ENCODE peak calls at places on chromosomes 2 and 18, in ten cellular contexts. W is tibial artery, S is left lung, H is HCT116, X is GM12878, J is cardiac muscle cell, F is fibroblast of lung, D is tibial nerve, M is ascending aorta, G is upper lobe of right lung. R is an unnamed sample.

GRCh38 chr2:40120021-40120420 is 331.9 kb downstream of the SLC8A1 start:
- DNase-seq in D (no peak), H (no peak), J (no peak), F (no peak), G (no peak), X (no peak), S (no peak), W (no peak), M (no peak), R (no peak)

GRCh38 chr18:48803518-48803917 is 147.2 kb downstream of the SMAD7 start:
- DNase-seq in H (no peak), F (no peak), J (no peak), S (no peak), M (no peak), D (no peak), X (no peak), W (peak; percentile 57), G (peak; percentile 3), R (no peak)

GRCh38 chr2:47778698-47779415 is 4.1 kb upstream of the MSH6 start:
- DNase-seq in F (no peak), J (no peak), H (no peak), W (no peak), G (no peak), X (no peak), M (no peak), S (no peak), D (no peak), R (no peak)

GRCh38 chr2:3780477-3781402 is 77.4 kb downstream of the DCDC2C start:
- DNase-seq in F (peak; percentile 9), S (peak; percentile 47), M (no peak), J (peak; percentile 81), D (peak; percentile 71), X (peak; percentile 28), G (peak; percentile 77), H (peak; percentile 46), W (no peak), R (no peak)

GRCh38 chr2:223054193-223054781 is 2.3 kb downstream of the KCNE4 start:
- DNase-seq in J (no peak), X (no peak), M (no peak), W (peak; percentile 92), H (no peak), D (peak; percentile 85), F (peak; percentile 95), S (peak; percentile 49), G (no peak), R (no peak)

GRCh38 chr2:183665403-183665802 is 541.2 kb downstream of the NUP35 start:
- DNase-seq in M (no peak), S (no peak), W (no peak), D (no peak), J (no peak), H (no peak), G (no peak), X (no peak), F (peak; percentile 0), R (no peak)

GRCh38 chr18:59620381-59620780 is 76.8 kb downstream of the CCBE1 start:
- DNase-seq in S (no peak), M (no peak), F (no peak), X (no peak), W (no peak), H (no peak), J (no peak), D (no peak), G (no peak), R (no peak)

GRCh38 chr2:134193774-134194173 is 60.1 kb upstream of the MGAT5 start:
- DNase-seq in W (no peak), M (no peak), H (no peak), D (no peak), S (no peak), J (no peak), G (no peak), X (no peak), F (no peak), R (no peak)

GRCh38 chr2:77443076-77443475 is 79.1 kb downstream of the LRRTM4 start:
- DNase-seq in G (no peak), S (no peak), J (no peak), D (no peak), H (no peak), X (no peak), F (peak; percentile 46), M (no peak), W (no peak), R (no peak)

GRCh38 chr2:208306291-208306690 is 40.2 kb downstream of the PIKFYVE start:
- DNase-seq in D (no peak), M (no peak), X (no peak), G (no peak), S (no peak), F (peak; percentile 26), W (no peak), J (no peak), H (no peak), R (no peak)

DNA sequence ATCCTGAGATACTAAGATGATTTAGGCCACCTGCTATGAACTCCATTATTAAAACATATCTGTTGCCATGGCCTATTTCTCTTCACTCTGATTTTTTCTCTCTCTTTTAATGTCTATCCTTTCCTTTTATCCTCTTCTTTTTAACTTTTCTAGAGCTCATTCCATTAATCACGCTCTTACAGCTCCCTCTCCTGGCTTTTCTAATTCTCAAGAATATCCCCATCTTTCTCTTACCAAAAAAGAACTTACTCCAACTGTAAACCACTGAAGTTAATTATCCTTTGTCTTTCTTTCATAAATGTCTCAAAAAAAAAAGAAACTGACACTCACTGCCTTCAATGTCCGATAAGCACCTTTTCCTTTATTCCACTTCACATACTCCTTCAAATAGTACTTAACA is 7.9 kb downstream of the PPP3R1 start:
- DNase-seq in W (no peak), G (no peak), F (no peak), X (no peak), D (no peak), M (no peak), S (no peak), J (no peak), H (no peak), R (no peak)
- H3K4me1 ChIP-seq in W (peaks cover 90% of the 10 kb centered on the region), G (peaks cover 61% of the 10 kb centered on the region), F (no peaks in the 10 kb centered on the region), X (peaks cover 3% of the 10 kb centered on the region), D (peaks cover 94% of the 10 kb centered on the region), M (peaks cover 35% of the 10 kb centered on the region), S (peaks cover 97% of the 10 kb centered on the region), J (peaks cover 10% of the 10 kb centered on the region), H (peaks cover 2% of the 10 kb centered on the region), R (peaks cover 40% of the 10 kb centered on the region)

DNA sequence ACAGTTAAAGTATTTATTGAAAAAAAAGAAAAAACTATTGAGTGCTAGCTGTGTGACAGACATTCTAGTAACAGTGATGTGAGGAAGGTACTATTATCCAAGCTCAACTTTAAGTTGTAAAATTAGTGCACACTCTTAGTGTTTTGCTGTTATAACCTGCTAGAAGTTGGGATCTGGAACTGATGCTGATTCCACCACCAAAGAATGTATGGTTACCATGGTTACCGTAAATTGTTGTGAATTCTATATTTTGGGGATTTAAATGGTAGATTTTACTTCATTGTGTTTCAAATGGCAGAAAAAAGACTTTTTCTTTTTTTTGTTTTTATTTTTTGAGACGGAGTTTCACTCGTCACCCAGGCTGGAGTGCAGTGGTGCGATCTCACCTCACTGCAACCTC is 5.3 kb downstream of the AGFG1 start:
- DNase-seq in G (no peak), J (no peak), F (no peak), W (no peak), S (no peak), H (no peak), M (no peak), X (no peak), D (no peak), R (no peak)
- H3K27ac ChIP-seq in G (no peak overlapping the region), J (no peak overlapping the region), F (no peak overlapping the region), W (no peak overlapping the region), S (no peak overlapping the region), H (no peak overlapping the region), M (no peak overlapping the region), X (no peak overlapping the region), D (no peak overlapping the region), R (no peak overlapping the region)

GRCh38 chr2:143700865-143701264 is 571.6 kb downstream of the ARHGAP15 start:
- DNase-seq in J (no peak), M (no peak), W (no peak), X (no peak), F (peak; percentile 61), S (no peak), D (no peak), G (no peak), H (no peak), R (no peak)

GRCh38 chr2:143702931-143703330 is 573.7 kb downstream of the ARHGAP15 start:
- DNase-seq in F (no peak), D (no peak), G (no peak), W (no peak), S (no peak), H (no peak), M (no peak), X (no peak), J (no peak), R (no peak)

GRCh38 chr2:143698888-143699570 is 569.8 kb downstream of the ARHGAP15 start:
- DNase-seq in W (no peak), G (no peak), M (no peak), X (no peak), S (no peak), F (no peak), J (no peak), H (no peak), D (no peak), R (no peak)

GRCh38 chr2:143704432-143705106 is 575.4 kb downstream of the ARHGAP15 start:
- DNase-seq in M (no peak), J (no peak), H (no peak), G (no peak), F (no peak), S (no peak), W (no peak), D (no peak), X (no peak), R (no peak)

DNA sequence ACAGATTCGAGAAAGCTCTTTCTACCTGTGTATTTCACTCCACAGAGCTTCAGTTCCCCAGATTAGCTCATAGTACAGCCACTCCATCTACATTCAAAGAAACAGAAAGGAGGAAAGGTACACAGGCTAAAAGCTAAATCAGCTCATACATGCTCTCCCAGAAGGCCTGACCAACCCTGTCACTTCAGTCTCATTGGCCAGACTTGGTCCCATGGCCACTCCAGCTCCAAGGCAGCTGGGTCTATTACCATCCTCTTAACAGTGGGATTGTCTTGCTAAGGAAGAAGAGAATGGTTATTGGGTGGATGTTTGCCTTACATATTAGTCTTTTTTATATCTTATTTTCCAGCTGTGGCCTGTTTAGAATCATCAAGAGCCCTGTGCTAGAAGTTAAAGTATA is 572.6 kb downstream of the ARHGAP15 start:
- DNase-seq in F (no peak), H (no peak), M (no peak), J (no peak), G (no peak), D (no peak), W (no peak), S (no peak), X (no peak), R (no peak)
- H3K36me3 ChIP-seq in F (no peaks in the 10 kb centered on the region), H (no peaks in the 10 kb centered on the region), M (no peaks in the 10 kb centered on the region), J (no peaks in the 10 kb centered on the region), G (no peaks in the 10 kb centered on the region), D (no peaks in the 10 kb centered on the region), W (no peaks in the 10 kb centered on the region), S (no peaks in the 10 kb centered on the region), X (no peaks in the 10 kb centered on the region), R (no peaks in the 10 kb centered on the region)

DNA sequence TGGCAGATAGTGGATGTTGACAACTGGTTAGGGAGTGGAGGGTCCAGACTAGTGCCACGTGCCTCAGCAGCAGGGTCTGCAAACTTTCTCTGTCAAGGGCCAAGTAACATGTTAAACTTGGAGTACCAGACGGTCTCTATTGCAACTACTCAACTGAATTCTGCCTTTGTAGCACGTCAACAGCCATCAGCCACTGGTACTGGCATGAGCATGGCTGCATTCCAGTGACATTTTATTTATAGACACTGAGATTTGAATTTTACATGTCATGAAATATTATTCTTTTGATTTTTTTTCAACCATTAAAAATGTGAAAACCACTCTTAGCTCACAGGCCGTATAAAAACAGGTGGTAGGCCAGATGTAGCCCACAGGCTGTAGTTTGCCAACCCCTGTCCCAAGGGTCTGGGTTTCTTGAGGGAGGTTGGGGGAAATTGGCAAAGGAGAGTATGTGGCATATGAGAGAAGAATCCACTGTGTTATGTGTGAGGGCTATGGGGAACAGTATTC is 199.7 kb downstream of the TPGS2 start:
- DNase-seq in S (no peak), F (no peak), G (no peak), D (no peak), J (peak; percentile 21), H (no peak), M (no peak), X (no peak), W (peak; percentile 71), R (no peak)
- H3K4me1 ChIP-seq in S (no peaks in the 10 kb centered on the region), F (peaks cover 5% of the 10 kb centered on the region), G (peaks cover 4% of the 10 kb centered on the region), D (peaks cover 6% of the 10 kb centered on the region), J (peaks cover 22% of the 10 kb centered on the region), H (no peaks in the 10 kb centered on the region), M (peaks cover 19% of the 10 kb centered on the region), X (peaks cover 8% of the 10 kb centered on the region), W (peaks cover 36% of the 10 kb centered on the region), R (no peaks in the 10 kb centered on the region)

R was measured in esophagus squamous epithelium.